ENCODE peak calls at places on chromosomes 5 and 9, in ten cellular contexts. One of them, this sample, is unnamed.

GRCh38 chr5:32061236-32061635 is 112.9 kb downstream of the GOLPH3 start:
- DNase-seq in non-pigmented ciliary epithelial cell: no peak
- DNase-seq in stimulated activated CD8-positive, alpha-beta memory T cell treated with anti-CD3 and anti-CD28 coated beads, Interleukin-4, amount 100 ng/mL, for 24 hours: no peak
- DNase-seq in activated T-cell treated with anti-CD3 and anti-CD28 coated beads for 4 hours: no peak
- DNase-seq in memory B cell: no peak
- DNase-seq in pancreas: no peak
- DNase-seq in KG1: no peak
- DNase-seq in activated gamma-delta T cell treated with anti-CD3 and anti-CD28 coated beads, Interleukin-2, amount 50 U/mL, for 16 hours: no peak
- DNase-seq in astrocyte of the hippocampus: no peak
- DNase-seq in mesendoderm: no peak
- DNase-seq in this sample: no peak

GRCh38 chr5:113204525-113205161 is 228.0 kb downstream of the DCP2 start:
- DNase-seq in mesendoderm: peak; percentile 38
- DNase-seq in stimulated activated CD8-positive, alpha-beta memory T cell treated with anti-CD3 and anti-CD28 coated beads, Interleukin-4, amount 100 ng/mL, for 24 hours: no peak
- DNase-seq in activated T-cell treated with anti-CD3 and anti-CD28 coated beads for 4 hours: no peak
- DNase-seq in non-pigmented ciliary epithelial cell: no peak
- DNase-seq in KG1: no peak
- DNase-seq in activated gamma-delta T cell treated with anti-CD3 and anti-CD28 coated beads, Interleukin-2, amount 50 U/mL, for 16 hours: no peak
- DNase-seq in astrocyte of the hippocampus: peak; percentile 49
- DNase-seq in memory B cell: no peak
- DNase-seq in pancreas: no peak
- DNase-seq in this sample: peak; percentile 38

GRCh38 chr5:150322202-150322601 is 19.5 kb upstream of the ARSI start:
- DNase-seq in KG1: no peak
- DNase-seq in activated T-cell treated with anti-CD3 and anti-CD28 coated beads for 4 hours: no peak
- DNase-seq in activated gamma-delta T cell treated with anti-CD3 and anti-CD28 coated beads, Interleukin-2, amount 50 U/mL, for 16 hours: no peak
- DNase-seq in mesendoderm: no peak
- DNase-seq in pancreas: no peak
- DNase-seq in memory B cell: no peak
- DNase-seq in astrocyte of the hippocampus: peak; percentile 26
- DNase-seq in non-pigmented ciliary epithelial cell: no peak
- DNase-seq in stimulated activated CD8-positive, alpha-beta memory T cell treated with anti-CD3 and anti-CD28 coated beads, Interleukin-4, amount 100 ng/mL, for 24 hours: no peak
- DNase-seq in this sample: no peak

GRCh38 chr9:137141050-137141810 is 2.3 kb downstream of the GRIN1 start:
- DNase-seq in mesendoderm: no peak
- DNase-seq in non-pigmented ciliary epithelial cell: no peak
- DNase-seq in activated gamma-delta T cell treated with anti-CD3 and anti-CD28 coated beads, Interleukin-2, amount 50 U/mL, for 16 hours: no peak
- DNase-seq in activated T-cell treated with anti-CD3 and anti-CD28 coated beads for 4 hours: no peak
- DNase-seq in KG1: no peak
- DNase-seq in stimulated activated CD8-positive, alpha-beta memory T cell treated with anti-CD3 and anti-CD28 coated beads, Interleukin-4, amount 100 ng/mL, for 24 hours: no peak
- DNase-seq in astrocyte of the hippocampus: no peak
- DNase-seq in memory B cell: no peak
- DNase-seq in pancreas: no peak
- DNase-seq in this sample: no peak

GRCh38 chr9:95032580-95033298 is 284.8 kb downstream of the FANCC start:
- DNase-seq in KG1: no peak
- DNase-seq in activated gamma-delta T cell treated with anti-CD3 and anti-CD28 coated beads, Interleukin-2, amount 50 U/mL, for 16 hours: no peak
- DNase-seq in pancreas: no peak
- DNase-seq in astrocyte of the hippocampus: no peak
- DNase-seq in memory B cell: no peak
- DNase-seq in mesendoderm: no peak
- DNase-seq in stimulated activated CD8-positive, alpha-beta memory T cell treated with anti-CD3 and anti-CD28 coated beads, Interleukin-4, amount 100 ng/mL, for 24 hours: no peak
- DNase-seq in non-pigmented ciliary epithelial cell: no peak
- DNase-seq in activated T-cell treated with anti-CD3 and anti-CD28 coated beads for 4 hours: no peak
- DNase-seq in this sample: no peak

GRCh38 chr5:73625314-73625904 is 587 bp upstream of the ARHGEF28 start:
- DNase-seq in KG1: peak; percentile 9
- DNase-seq in mesendoderm: peak; percentile 2
- DNase-seq in activated T-cell treated with anti-CD3 and anti-CD28 coated beads for 4 hours: no peak
- DNase-seq in activated gamma-delta T cell treated with anti-CD3 and anti-CD28 coated beads, Interleukin-2, amount 50 U/mL, for 16 hours: no peak
- DNase-seq in non-pigmented ciliary epithelial cell: no peak
- DNase-seq in pancreas: no peak
- DNase-seq in memory B cell: no peak
- DNase-seq in astrocyte of the hippocampus: no peak
- DNase-seq in stimulated activated CD8-positive, alpha-beta memory T cell treated with anti-CD3 and anti-CD28 coated beads, Interleukin-4, amount 100 ng/mL, for 24 hours: no peak
- DNase-seq in this sample: no peak

GRCh38 chr9:83978992-83979811 is 813 bp downstream of the HNRNPK start:
- DNase-seq in astrocyte of the hippocampus: peak; percentile 88
- DNase-seq in activated T-cell treated with anti-CD3 and anti-CD28 coated beads for 4 hours: peak; percentile 79
- DNase-seq in memory B cell: peak; percentile 71
- DNase-seq in non-pigmented ciliary epithelial cell: no peak
- DNase-seq in mesendoderm: peak; percentile 89
- DNase-seq in KG1: no peak
- DNase-seq in activated gamma-delta T cell treated with anti-CD3 and anti-CD28 coated beads, Interleukin-2, amount 50 U/mL, for 16 hours: peak; percentile 80
- DNase-seq in stimulated activated CD8-positive, alpha-beta memory T cell treated with anti-CD3 and anti-CD28 coated beads, Interleukin-4, amount 100 ng/mL, for 24 hours: peak; percentile 79
- DNase-seq in pancreas: peak; percentile 87
- DNase-seq in this sample: peak; percentile 87

GRCh38 chr5:147396070-147396469 is 113.8 kb downstream of the DPYSL3 start:
- DNase-seq in activated T-cell treated with anti-CD3 and anti-CD28 coated beads for 4 hours: no peak
- DNase-seq in stimulated activated CD8-positive, alpha-beta memory T cell treated with anti-CD3 and anti-CD28 coated beads, Interleukin-4, amount 100 ng/mL, for 24 hours: no peak
- DNase-seq in KG1: no peak
- DNase-seq in pancreas: no peak
- DNase-seq in non-pigmented ciliary epithelial cell: no peak
- DNase-seq in mesendoderm: no peak
- DNase-seq in astrocyte of the hippocampus: no peak
- DNase-seq in memory B cell: no peak
- DNase-seq in activated gamma-delta T cell treated with anti-CD3 and anti-CD28 coated beads, Interleukin-2, amount 50 U/mL, for 16 hours: no peak
- DNase-seq in this sample: no peak

GRCh38 chr5:179801304-179802206 is 5.1 kb downstream of the MGAT4B start:
- DNase-seq in KG1: no peak
- DNase-seq in mesendoderm: peak; percentile 69
- DNase-seq in astrocyte of the hippocampus: peak; percentile 64
- DNase-seq in stimulated activated CD8-positive, alpha-beta memory T cell treated with anti-CD3 and anti-CD28 coated beads, Interleukin-4, amount 100 ng/mL, for 24 hours: peak; percentile 79
- DNase-seq in activated gamma-delta T cell treated with anti-CD3 and anti-CD28 coated beads, Interleukin-2, amount 50 U/mL, for 16 hours: peak; percentile 79
- DNase-seq in pancreas: peak; percentile 92
- DNase-seq in activated T-cell treated with anti-CD3 and anti-CD28 coated beads for 4 hours: peak; percentile 79
- DNase-seq in memory B cell: peak; percentile 87
- DNase-seq in non-pigmented ciliary epithelial cell: no peak
- DNase-seq in this sample: peak; percentile 51

GRCh38 chr9:88745281-88746001 is 210.5 kb downstream of the NXNL2 start:
- DNase-seq in non-pigmented ciliary epithelial cell: no peak
- DNase-seq in pancreas: no peak
- DNase-seq in activated gamma-delta T cell treated with anti-CD3 and anti-CD28 coated beads, Interleukin-2, amount 50 U/mL, for 16 hours: no peak
- DNase-seq in stimulated activated CD8-positive, alpha-beta memory T cell treated with anti-CD3 and anti-CD28 coated beads, Interleukin-4, amount 100 ng/mL, for 24 hours: no peak
- DNase-seq in KG1: no peak
- DNase-seq in memory B cell: no peak
- DNase-seq in mesendoderm: no peak
- DNase-seq in astrocyte of the hippocampus: no peak
- DNase-seq in activated T-cell treated with anti-CD3 and anti-CD28 coated beads for 4 hours: no peak
- DNase-seq in this sample: no peak

GRCh38 chr5:77871016-77871415 is 94.9 kb upstream of the TBCA start:
- DNase-seq in non-pigmented ciliary epithelial cell: no peak
- DNase-seq in astrocyte of the hippocampus: no peak
- DNase-seq in activated gamma-delta T cell treated with anti-CD3 and anti-CD28 coated beads, Interleukin-2, amount 50 U/mL, for 16 hours: no peak
- DNase-seq in KG1: no peak
- DNase-seq in pancreas: no peak
- DNase-seq in activated T-cell treated with anti-CD3 and anti-CD28 coated beads for 4 hours: no peak
- DNase-seq in stimulated activated CD8-positive, alpha-beta memory T cell treated with anti-CD3 and anti-CD28 coated beads, Interleukin-4, amount 100 ng/mL, for 24 hours: no peak
- DNase-seq in memory B cell: no peak
- DNase-seq in mesendoderm: no peak
- DNase-seq in this sample: no peak

GRCh38 chr9:107214915-107215314 is 68.2 kb upstream of the RAD23B start:
- DNase-seq in stimulated activated CD8-positive, alpha-beta memory T cell treated with anti-CD3 and anti-CD28 coated beads, Interleukin-4, amount 100 ng/mL, for 24 hours: no peak
- DNase-seq in KG1: no peak
- DNase-seq in astrocyte of the hippocampus: peak; percentile 57
- DNase-seq in memory B cell: no peak
- DNase-seq in pancreas: no peak
- DNase-seq in activated T-cell treated with anti-CD3 and anti-CD28 coated beads for 4 hours: no peak
- DNase-seq in non-pigmented ciliary epithelial cell: no peak
- DNase-seq in activated gamma-delta T cell treated with anti-CD3 and anti-CD28 coated beads, Interleukin-2, amount 50 U/mL, for 16 hours: no peak
- DNase-seq in mesendoderm: no peak
- DNase-seq in this sample: no peak

GRCh38 chr5:29796018-29796417 is 1397.5 kb upstream of the CDH6 start:
- DNase-seq in pancreas: no peak
- DNase-seq in activated gamma-delta T cell treated with anti-CD3 and anti-CD28 coated beads, Interleukin-2, amount 50 U/mL, for 16 hours: no peak
- DNase-seq in KG1: no peak
- DNase-seq in non-pigmented ciliary epithelial cell: no peak
- DNase-seq in stimulated activated CD8-positive, alpha-beta memory T cell treated with anti-CD3 and anti-CD28 coated beads, Interleukin-4, amount 100 ng/mL, for 24 hours: no peak
- DNase-seq in astrocyte of the hippocampus: no peak
- DNase-seq in mesendoderm: peak; percentile 76
- DNase-seq in memory B cell: no peak
- DNase-seq in activated T-cell treated with anti-CD3 and anti-CD28 coated beads for 4 hours: no peak
- DNase-seq in this sample: peak; percentile 5

GRCh38 chr5:169300468-169301385 is at the start of gene SLIT3:
- DNase-seq in mesendoderm: peak; percentile 88
- DNase-seq in KG1: no peak
- DNase-seq in pancreas: peak; percentile 66
- DNase-seq in stimulated activated CD8-positive, alpha-beta memory T cell treated with anti-CD3 and anti-CD28 coated beads, Interleukin-4, amount 100 ng/mL, for 24 hours: no peak
- DNase-seq in non-pigmented ciliary epithelial cell: peak; percentile 18
- DNase-seq in memory B cell: no peak
- DNase-seq in activated T-cell treated with anti-CD3 and anti-CD28 coated beads for 4 hours: no peak
- DNase-seq in astrocyte of the hippocampus: peak; percentile 95
- DNase-seq in activated gamma-delta T cell treated with anti-CD3 and anti-CD28 coated beads, Interleukin-2, amount 50 U/mL, for 16 hours: no peak
- DNase-seq in this sample: peak; percentile 68

GRCh38 chr9:82020341-82020740 is 31.8 kb downstream of the SPATA31D1 start:
- DNase-seq in pancreas: no peak
- DNase-seq in activated gamma-delta T cell treated with anti-CD3 and anti-CD28 coated beads, Interleukin-2, amount 50 U/mL, for 16 hours: no peak
- DNase-seq in stimulated activated CD8-positive, alpha-beta memory T cell treated with anti-CD3 and anti-CD28 coated beads, Interleukin-4, amount 100 ng/mL, for 24 hours: no peak
- DNase-seq in non-pigmented ciliary epithelial cell: no peak
- DNase-seq in KG1: no peak
- DNase-seq in mesendoderm: no peak
- DNase-seq in activated T-cell treated with anti-CD3 and anti-CD28 coated beads for 4 hours: no peak
- DNase-seq in astrocyte of the hippocampus: no peak
- DNase-seq in memory B cell: no peak
- DNase-seq in this sample: no peak

GRCh38 chr5:78899922-78900362 is 85.2 kb downstream of the ARSB start:
- DNase-seq in activated gamma-delta T cell treated with anti-CD3 and anti-CD28 coated beads, Interleukin-2, amount 50 U/mL, for 16 hours: no peak
- DNase-seq in pancreas: no peak
- DNase-seq in activated T-cell treated with anti-CD3 and anti-CD28 coated beads for 4 hours: no peak
- DNase-seq in KG1: no peak
- DNase-seq in stimulated activated CD8-positive, alpha-beta memory T cell treated with anti-CD3 and anti-CD28 coated beads, Interleukin-4, amount 100 ng/mL, for 24 hours: no peak
- DNase-seq in mesendoderm: peak; percentile 86
- DNase-seq in memory B cell: no peak
- DNase-seq in non-pigmented ciliary epithelial cell: no peak
- DNase-seq in astrocyte of the hippocampus: peak; percentile 75
- DNase-seq in this sample: peak; percentile 40

GRCh38 chr5:157761690-157762611 is 18.4 kb downstream of the LSM11 start:
- DNase-seq in KG1: peak; percentile 5
- DNase-seq in memory B cell: peak; percentile 14
- DNase-seq in activated T-cell treated with anti-CD3 and anti-CD28 coated beads for 4 hours: no peak
- DNase-seq in mesendoderm: peak; percentile 80
- DNase-seq in non-pigmented ciliary epithelial cell: peak; percentile 28
- DNase-seq in astrocyte of the hippocampus: peak; percentile 78
- DNase-seq in activated gamma-delta T cell treated with anti-CD3 and anti-CD28 coated beads, Interleukin-2, amount 50 U/mL, for 16 hours: no peak
- DNase-seq in stimulated activated CD8-positive, alpha-beta memory T cell treated with anti-CD3 and anti-CD28 coated beads, Interleukin-4, amount 100 ng/mL, for 24 hours: no peak
- DNase-seq in pancreas: no peak
- DNase-seq in this sample: peak; percentile 79

GRCh38 chr9:124257865-124258764 is at the start of gene NEK6:
- DNase-seq in mesendoderm: no peak
- DNase-seq in activated T-cell treated with anti-CD3 and anti-CD28 coated beads for 4 hours: no peak
- DNase-seq in stimulated activated CD8-positive, alpha-beta memory T cell treated with anti-CD3 and anti-CD28 coated beads, Interleukin-4, amount 100 ng/mL, for 24 hours: no peak
- DNase-seq in non-pigmented ciliary epithelial cell: no peak
- DNase-seq in pancreas: peak; percentile 76
- DNase-seq in astrocyte of the hippocampus: peak; percentile 76
- DNase-seq in memory B cell: peak; percentile 71
- DNase-seq in KG1: no peak
- DNase-seq in activated gamma-delta T cell treated with anti-CD3 and anti-CD28 coated beads, Interleukin-2, amount 50 U/mL, for 16 hours: peak; percentile 9
- DNase-seq in this sample: peak; percentile 47

GRCh38 chr5:159463590-159464321 is 133.5 kb upstream of the IL12B start:
- DNase-seq in KG1: no peak
- DNase-seq in astrocyte of the hippocampus: peak; percentile 49
- DNase-seq in memory B cell: no peak
- DNase-seq in mesendoderm: peak; percentile 73
- DNase-seq in stimulated activated CD8-positive, alpha-beta memory T cell treated with anti-CD3 and anti-CD28 coated beads, Interleukin-4, amount 100 ng/mL, for 24 hours: no peak
- DNase-seq in activated T-cell treated with anti-CD3 and anti-CD28 coated beads for 4 hours: no peak
- DNase-seq in activated gamma-delta T cell treated with anti-CD3 and anti-CD28 coated beads, Interleukin-2, amount 50 U/mL, for 16 hours: no peak
- DNase-seq in pancreas: no peak
- DNase-seq in non-pigmented ciliary epithelial cell: no peak
- DNase-seq in this sample: no peak

GRCh38 chr5:96050273-96050880 is 88.7 kb upstream of the ELL2 start:
- DNase-seq in KG1: no peak
- DNase-seq in pancreas: no peak
- DNase-seq in activated gamma-delta T cell treated with anti-CD3 and anti-CD28 coated beads, Interleukin-2, amount 50 U/mL, for 16 hours: no peak
- DNase-seq in stimulated activated CD8-positive, alpha-beta memory T cell treated with anti-CD3 and anti-CD28 coated beads, Interleukin-4, amount 100 ng/mL, for 24 hours: no peak
- DNase-seq in activated T-cell treated with anti-CD3 and anti-CD28 coated beads for 4 hours: no peak
- DNase-seq in non-pigmented ciliary epithelial cell: no peak
- DNase-seq in memory B cell: no peak
- DNase-seq in astrocyte of the hippocampus: no peak
- DNase-seq in mesendoderm: no peak
- DNase-seq in this sample: no peak

GRCh38 chr5:64836190-64836750 is 67.5 kb downstream of the CWC27 start:
- DNase-seq in pancreas: no peak
- DNase-seq in stimulated activated CD8-positive, alpha-beta memory T cell treated with anti-CD3 and anti-CD28 coated beads, Interleukin-4, amount 100 ng/mL, for 24 hours: no peak
- DNase-seq in activated gamma-delta T cell treated with anti-CD3 and anti-CD28 coated beads, Interleukin-2, amount 50 U/mL, for 16 hours: no peak
- DNase-seq in activated T-cell treated with anti-CD3 and anti-CD28 coated beads for 4 hours: no peak
- DNase-seq in mesendoderm: no peak
- DNase-seq in memory B cell: no peak
- DNase-seq in KG1: no peak
- DNase-seq in astrocyte of the hippocampus: no peak
- DNase-seq in non-pigmented ciliary epithelial cell: no peak
- DNase-seq in this sample: no peak

GRCh38 chr5:112511920-112512319 is 92.8 kb upstream of the EPB41L4A start:
- DNase-seq in KG1: no peak
- DNase-seq in mesendoderm: no peak
- DNase-seq in activated T-cell treated with anti-CD3 and anti-CD28 coated beads for 4 hours: no peak
- DNase-seq in non-pigmented ciliary epithelial cell: no peak
- DNase-seq in astrocyte of the hippocampus: peak; percentile 46
- DNase-seq in pancreas: no peak
- DNase-seq in activated gamma-delta T cell treated with anti-CD3 and anti-CD28 coated beads, Interleukin-2, amount 50 U/mL, for 16 hours: no peak
- DNase-seq in memory B cell: no peak
- DNase-seq in stimulated activated CD8-positive, alpha-beta memory T cell treated with anti-CD3 and anti-CD28 coated beads, Interleukin-4, amount 100 ng/mL, for 24 hours: no peak
- DNase-seq in this sample: no peak

GRCh38 chr5:170235881-170236864 is 3.4 kb downstream of the C5orf58 start:
- DNase-seq in stimulated activated CD8-positive, alpha-beta memory T cell treated with anti-CD3 and anti-CD28 coated beads, Interleukin-4, amount 100 ng/mL, for 24 hours: no peak
- DNase-seq in memory B cell: no peak
- DNase-seq in activated T-cell treated with anti-CD3 and anti-CD28 coated beads for 4 hours: no peak
- DNase-seq in astrocyte of the hippocampus: no peak
- DNase-seq in pancreas: no peak
- DNase-seq in activated gamma-delta T cell treated with anti-CD3 and anti-CD28 coated beads, Interleukin-2, amount 50 U/mL, for 16 hours: no peak
- DNase-seq in non-pigmented ciliary epithelial cell: no peak
- DNase-seq in mesendoderm: no peak
- DNase-seq in KG1: no peak
- DNase-seq in this sample: no peak